ENCODE peak calls at places on chromosomes 6 and 20, in four cellular contexts. D is K562, S is HCT116, J is H1. U is an unnamed sample.

GRCh38 chr6:157223486-157223885 is 99.8 kb downstream of the TMEM242 start:
- DNase-seq in J (no peak), D (no peak), S (no peak), U (no peak)

GRCh38 chr6:154429711-154430110 is 73.1 kb upstream of the IPCEF1 start:
- DNase-seq in J (no peak), D (no peak), S (no peak), U (no peak)

GRCh38 chr6:83815631-83816030 is 37.5 kb upstream of the RIPPLY2 start:
- DNase-seq in S (no peak), D (no peak), J (no peak), U (no peak)

GRCh38 chr20:24131684-24132083 is 143.1 kb upstream of the GGTLC1 start:
- DNase-seq in J (no peak), D (no peak), S (no peak), U (no peak)

GRCh38 chr20:54668271-54669053 is 193.1 kb downstream of the DOK5 start:
- DNase-seq in D (peak), J (peak), S (no peak), U (no peak)

GRCh38 chr6:24478903-24479302 is 10.5 kb downstream of the GPLD1 start:
- DNase-seq in S (no peak), D (no peak), J (no peak), U (no peak)

GRCh38 chr6:31822038-31822821 is 5.3 kb upstream of the HSPA1B start:
- DNase-seq in D (peak), J (peak), S (no peak), U (no peak)

GRCh38 chr6:8023638-8024037 is 40.6 kb downstream of the BLOC1S5 start:
- DNase-seq in D (no peak), J (no peak), S (no peak), U (no peak)

GRCh38 chr6:30670760-30671527 is 1.9 kb downstream of the DHX16 start:
- DNase-seq in S (no peak), J (no peak), D (peak), U (no peak)

GRCh38 chr6:7183707-7184106 is 75.9 kb downstream of the RREB1 start:
- DNase-seq in S (no peak), D (no peak), J (no peak), U (no peak)

GRCh38 chr6:144564202-144564601 is 279.1 kb downstream of the UTRN start:
- DNase-seq in J (no peak), S (no peak), D (no peak), U (no peak)

GRCh38 chr6:45626087-45626891 is 248.6 kb upstream of the SUPT3H start:
- DNase-seq in D (no peak), S (no peak), J (no peak), U (no peak)

GRCh38 chr20:25574411-25574810 is 10.9 kb downstream of the NINL start:
- DNase-seq in J (no peak), S (no peak), D (peak), U (no peak)

GRCh38 chr6:40474937-40475336 is 112.2 kb downstream of the LRFN2 start:
- DNase-seq in J (no peak), S (no peak), D (no peak), U (no peak)

GRCh38 chr6:88105741-88106340 is 58.2 kb downstream of the SPACA1 start:
- DNase-seq in J (no peak), S (no peak), D (no peak), U (no peak)

GRCh38 chr6:111978826-111979225 is 75.1 kb upstream of the CCN6 start:
- DNase-seq in J (no peak), S (no peak), D (no peak), U (no peak)

GRCh38 chr6:70820778-70821177 is 136.1 kb downstream of the B3GAT2 start:
- DNase-seq in J (no peak), S (no peak), D (no peak), U (no peak)
- H3K27ac ChIP-seq in J (no peak), S (no peak), D (no peak), U (no peak)

GRCh38 chr6:137926207-137926731 is 59.2 kb downstream of the TNFAIP3 start:
- DNase-seq in J (no peak), D (peak), S (peak), U (no peak)
- TF ChIP-seq SIN3A in J (no peak), D (no peak), S (no peak), U (no peak)

GRCh38 chr6:139763468-139764214 is 389.2 kb upstream of the CITED2 start:
- DNase-seq in D (no peak), S (no peak), J (no peak), U (no peak)
- H3K4me3 ChIP-seq in D (no peak), S (no peak), J (no peak), U (no peak)

DNA sequence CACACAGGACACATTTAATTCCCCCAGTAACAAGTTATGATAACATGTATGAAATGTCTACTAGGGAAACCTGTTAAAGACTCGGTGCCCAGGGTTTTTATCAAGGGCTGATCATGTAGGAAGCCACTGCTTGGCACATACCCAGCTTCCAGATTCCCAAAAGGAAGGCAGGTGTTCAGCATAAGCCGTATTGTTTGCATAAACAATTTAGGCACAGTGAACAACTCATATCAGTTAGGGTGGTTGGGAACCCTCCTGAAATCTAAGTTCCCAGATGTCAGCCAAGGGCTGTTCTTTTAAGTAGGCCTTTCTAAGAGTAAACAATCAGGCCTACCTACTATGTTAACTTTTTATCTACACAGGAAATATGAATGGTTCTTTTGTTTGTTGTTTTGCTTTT is 74.1 kb downstream of the ASXL1 start:
- DNase-seq in J (no peak), S (no peak), D (no peak), U (no peak)
- H3K27ac ChIP-seq in J (no peak), S (no peak), D (no peak), U (no peak)

DNA sequence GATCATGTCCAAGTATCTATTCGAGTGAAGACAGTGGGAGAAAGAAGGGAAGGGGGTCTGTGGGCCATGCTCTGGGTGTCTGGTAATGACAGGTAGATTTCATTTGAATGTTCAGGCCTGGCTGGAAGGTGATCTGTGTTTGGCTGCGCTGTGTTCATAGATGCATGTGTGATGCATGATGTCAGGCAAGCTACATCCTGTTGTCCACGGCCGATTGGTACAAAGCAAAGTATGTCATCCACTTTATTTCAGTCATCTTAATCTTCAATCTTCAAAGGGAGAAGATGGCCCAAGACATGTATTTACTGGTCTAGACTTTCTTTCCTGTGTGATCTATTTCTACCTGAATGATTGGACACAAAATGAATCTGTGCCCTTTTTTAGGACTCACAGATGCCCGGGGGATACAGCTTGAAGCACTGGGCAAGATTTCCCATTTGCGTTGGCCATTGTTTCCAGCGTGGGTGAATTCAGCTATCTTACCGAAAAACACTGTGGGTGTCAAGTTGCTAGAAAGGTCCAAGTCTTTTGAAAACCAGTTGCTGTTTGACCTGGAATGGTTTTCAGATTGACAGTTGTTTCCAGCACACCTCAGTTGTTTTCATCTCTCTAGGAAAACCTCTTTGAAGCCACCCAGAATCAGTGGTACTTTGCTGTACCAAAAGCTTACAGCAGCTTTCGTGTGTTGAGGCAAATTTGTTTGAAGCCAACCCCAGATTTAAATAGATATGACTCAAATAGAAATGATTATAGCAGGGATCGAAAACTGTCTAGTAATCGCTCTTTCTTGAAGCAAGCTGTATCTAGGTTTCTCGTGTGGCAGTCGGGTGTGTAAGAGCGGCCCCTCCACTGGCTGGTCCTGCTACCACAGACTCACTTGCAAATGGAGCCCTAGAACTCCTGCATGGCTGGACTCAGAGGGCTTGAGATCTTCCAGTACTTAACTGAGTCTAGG is 27.2 kb downstream of the DUSP22 start:
- DNase-seq in D (no peak), J (no peak), S (no peak), U (no peak)
- TF ChIP-seq SIN3A in D (no peak), J (no peak), S (no peak), U (no peak)

GRCh38 chr6:3750324-3751018 is 1.0 kb downstream of the PXDC1 start:
- DNase-seq in J (peak), D (no peak), S (no peak), U (no peak)

GRCh38 chr6:3751019-3751729 is at the start of gene PXDC1:
- DNase-seq in D (no peak), J (peak), S (no peak), U (no peak)

GRCh38 chr6:3748726-3749389 is 2.7 kb downstream of the PXDC1 start:
- DNase-seq in S (no peak), J (no peak), D (no peak), U (no peak)

GRCh38 chr6:3749390-3749978 is 2.0 kb downstream of the PXDC1 start:
- DNase-seq in J (no peak), D (no peak), S (no peak), U (no peak)

GRCh38 chr6:3749991-3750323 is 1.6 kb downstream of the PXDC1 start:
- DNase-seq in S (no peak), J (no peak), D (peak), U (no peak)
- H3K4me3 ChIP-seq in S (peak), J (peak), D (no peak), U (peak)